ENCODE peak calls at places on chromosomes 11 and 22, in seven cellular contexts. S is WTC11, D is upper lobe of right lung, R is GM13976, T is prostate gland, U is heart left ventricle, N is NCI-H2081. L is an unnamed sample.

GRCh38 chr22:19176175-19176630 is 2.3 kb downstream of the SLC25A1 start:
- DNase-seq in T (no peak), D (no peak), S (peak; percentile 35), N (no peak), R (no peak), U (no peak), L (no peak)

GRCh38 chr11:95795627-95796308 is 5.5 kb downstream of the CEP57 start:
- DNase-seq in U (no peak), T (no peak), D (no peak), R (no peak), S (no peak), N (peak; percentile 92), L (no peak)

GRCh38 chr11:106161775-106162174 is 84.3 kb downstream of the AASDHPPT start:
- DNase-seq in R (no peak), S (no peak), D (no peak), N (no peak), U (no peak), T (no peak), L (no peak)

GRCh38 chr11:22582011-22582410 is 43.6 kb downstream of the FANCF start:
- DNase-seq in T (no peak), D (no peak), S (no peak), U (no peak), N (no peak), R (no peak), L (no peak)

GRCh38 chr11:122523841-122524531 is 131.5 kb upstream of the UBASH3B start:
- DNase-seq in T (peak; percentile 51), U (peak; percentile 51), S (no peak), N (peak; percentile 26), R (no peak), D (no peak), L (no peak)

GRCh38 chr11:68071281-68072048 is 32.6 kb downstream of the TCIRG1 start:
- DNase-seq in U (no peak), T (no peak), S (no peak), R (no peak), D (no peak), N (no peak), L (no peak)

GRCh38 chr11:30333405-30333804 is 10.5 kb downstream of the ARL14EP start:
- DNase-seq in S (no peak), R (no peak), U (no peak), T (no peak), N (peak; percentile 9), D (no peak), L (no peak)

GRCh38 chr11:45655347-45655756 is 10.1 kb downstream of the CHST1 start:
- DNase-seq in R (peak; percentile 86), T (peak; percentile 59), U (peak; percentile 72), D (peak; percentile 85), S (peak; percentile 93), N (peak; percentile 67), L (peak; percentile 87)

GRCh38 chr11:28447226-28447625 is 339.0 kb downstream of the METTL15 start:
- DNase-seq in T (no peak), S (no peak), N (no peak), R (no peak), D (no peak), U (no peak), L (no peak)

GRCh38 chr11:116168459-116168787 is 604.4 kb downstream of the BUD13 start:
- DNase-seq in S (no peak), D (no peak), U (no peak), R (no peak), T (no peak), N (no peak), L (no peak)

GRCh38 chr11:106344392-106344791 is 266.9 kb downstream of the AASDHPPT start:
- DNase-seq in N (no peak), T (no peak), R (no peak), U (no peak), S (no peak), D (no peak), L (no peak)

GRCh38 chr11:28245131-28245530 is 136.9 kb downstream of the METTL15 start:
- DNase-seq in S (no peak), N (no peak), D (no peak), T (no peak), U (no peak), R (no peak), L (no peak)

GRCh38 chr11:110349109-110349996 is 52.9 kb upstream of the RDX start:
- DNase-seq in U (no peak), S (no peak), N (no peak), D (no peak), T (no peak), R (peak; percentile 58), L (no peak)

GRCh38 chr22:18909556-18909955 is 3.4 kb downstream of the DGCR6 start:
- DNase-seq in R (no peak), D (no peak), U (peak; percentile 13), N (no peak), S (no peak), T (no peak), L (no peak)

GRCh38 chr11:122661182-122661945 is 5.8 kb downstream of the UBASH3B start:
- DNase-seq in T (no peak), D (no peak), R (no peak), S (no peak), N (peak; percentile 81), U (no peak), L (no peak)

GRCh38 chr11:44939673-44940072 is 11.0 kb downstream of the TP53I11 start:
- DNase-seq in S (no peak), N (no peak), R (no peak), D (no peak), T (no peak), U (peak; percentile 62), L (peak; percentile 11)